ENCODE peak calls at places on chromosomes 11 and 22, in eight cellular contexts. N is body of pancreas, R is uterus, U is HAP-1, Y is colonic mucosa, Z is adrenal gland, B is neural progenitor cell, H is transverse colon. J is an unnamed sample.

GRCh38 chr11:28632338-28632737 is 524.1 kb downstream of the METTL15 start:
- DNase-seq in Z (no peak), H (no peak), Y (no peak), B (no peak), R (no peak), U (no peak), N (no peak), J (no peak)

GRCh38 chr11:70556884-70557741 is 158.8 kb downstream of the CTTN start:
- DNase-seq in N (no peak), B (no peak), U (no peak), Y (peak; percentile 75), R (no peak), Z (no peak), H (peak; percentile 73), J (no peak)

GRCh38 chr22:44519895-44520294 is 21.9 kb upstream of the RTL6 start:
- DNase-seq in Y (no peak), U (no peak), B (no peak), R (no peak), H (no peak), Z (peak; percentile 18), N (no peak), J (no peak)

GRCh38 chr11:133947298-133947905 is 9.4 kb downstream of the IGSF9B start:
- DNase-seq in N (peak; percentile 36), B (peak; percentile 91), R (no peak), Y (no peak), H (no peak), Z (no peak), U (peak; percentile 68), J (peak; percentile 95)

GRCh38 chr22:48867891-48868290 is 959.8 kb downstream of the BRD1 start:
- DNase-seq in R (no peak), N (no peak), Z (no peak), H (no peak), U (no peak), B (peak; percentile 20), Y (no peak), J (no peak)

GRCh38 chr11:2790581-2790925 is 90.8 kb upstream of the KCNQ1OT1 start:
- DNase-seq in N (peak; percentile 4), Y (no peak), B (no peak), R (peak; percentile 9), Z (peak; percentile 41), H (peak; percentile 6), U (no peak), J (peak; percentile 27)

GRCh38 chr22:42990131-42990838 is 24.7 kb downstream of the PACSIN2 start:
- DNase-seq in Z (peak; percentile 88), B (peak; percentile 26), H (peak; percentile 36), N (peak; percentile 61), R (no peak), Y (no peak), U (no peak), J (peak; percentile 71)

GRCh38 chr11:32374261-32374711 is 61.1 kb downstream of the WT1 start:
- DNase-seq in Z (no peak), R (peak; percentile 51), Y (peak; percentile 64), U (peak; percentile 86), B (peak; percentile 67), N (peak; percentile 30), H (peak; percentile 48), J (peak; percentile 91)

GRCh38 chr11:84289381-84289906 is 1003.3 kb upstream of the CCDC90B start:
- DNase-seq in B (no peak), Z (no peak), U (no peak), N (no peak), H (no peak), R (no peak), Y (no peak), J (no peak)

GRCh38 chr22:48052621-48052890 is 1290.1 kb downstream of the TBC1D22A start:
- DNase-seq in U (no peak), H (no peak), B (no peak), N (no peak), R (no peak), Y (no peak), Z (peak; percentile 6), J (peak; percentile 20)

GRCh38 chr11:114296190-114296978 is at the start of gene NNMT:
- DNase-seq in U (no peak), R (peak; percentile 85), H (peak; percentile 31), N (peak; percentile 35), Z (peak; percentile 72), B (no peak), Y (peak; percentile 43), J (peak; percentile 20)

GRCh38 chr11:10379022-10379421 is 74.1 kb downstream of the ADM start:
- DNase-seq in R (no peak), U (peak; percentile 56), H (no peak), Z (no peak), Y (no peak), N (no peak), B (peak; percentile 55), J (peak; percentile 78)

GRCh38 chr22:45717787-45718186 is 46.2 kb downstream of the ATXN10 start:
- DNase-seq in U (no peak), Y (no peak), H (no peak), N (no peak), R (no peak), Z (no peak), B (no peak), J (no peak)

GRCh38 chr11:74069146-74070046 is 60.5 kb upstream of the UCP3 start:
- DNase-seq in R (no peak), H (no peak), Y (no peak), U (no peak), Z (no peak), N (peak; percentile 40), B (no peak), J (no peak)

GRCh38 chr22:27651486-27651885 is 150.1 kb downstream of the MN1 start:
- DNase-seq in R (no peak), N (no peak), Y (no peak), H (no peak), Z (no peak), B (no peak), U (no peak), J (no peak)

GRCh38 chr11:120622189-120622912 is 110.8 kb downstream of the GRIK4 start:
- DNase-seq in U (peak; percentile 25), H (no peak), Y (no peak), N (no peak), R (no peak), Z (peak; percentile 69), B (no peak), J (no peak)

GRCh38 chr22:29695129-29695926 is 24.5 kb upstream of the CABP7 start:
- DNase-seq in U (no peak), R (no peak), Y (no peak), Z (no peak), B (no peak), H (no peak), N (no peak), J (no peak)

GRCh38 chr11:128324531-128325141 is 262.7 kb downstream of the ETS1 start:
- DNase-seq in Z (no peak), R (no peak), B (no peak), N (no peak), Y (no peak), U (no peak), H (peak; percentile 43), J (no peak)

GRCh38 chr11:126268361-126268707 is 361 bp downstream of the SRPRA start:
- DNase-seq in R (no peak), U (no peak), B (peak; percentile 71), Z (no peak), Y (no peak), N (no peak), H (no peak), J (no peak)
- H3K36me3 ChIP-seq in R (no peaks in the 10 kb centered on the region), U (peaks cover 53% of the 10 kb centered on the region), B (peaks cover 9% of the 10 kb centered on the region), Z (peaks cover 42% of the 10 kb centered on the region), Y (peaks cover 17% of the 10 kb centered on the region), N (peaks cover 26% of the 10 kb centered on the region), H (peaks cover 29% of the 10 kb centered on the region), J (peaks cover 51% of the 10 kb centered on the region)

GRCh38 chr11:102309621-102310541 is 7.4 kb upstream of the BIRC3 start:
- DNase-seq in H (no peak), Z (no peak), B (peak; percentile 35), U (peak; percentile 44), R (no peak), N (no peak), Y (no peak), J (peak; percentile 84)

GRCh38 chr11:102306817-102307814 is 10.2 kb upstream of the BIRC3 start:
- DNase-seq in B (no peak), Y (no peak), N (no peak), H (no peak), Z (no peak), U (no peak), R (no peak), J (no peak)

GRCh38 chr11:102304686-102305085 is 12.6 kb upstream of the BIRC3 start:
- DNase-seq in U (no peak), H (no peak), R (no peak), Y (no peak), Z (no peak), B (no peak), N (no peak), J (no peak)

GRCh38 chr11:102305352-102306047 is 11.8 kb upstream of the BIRC3 start:
- DNase-seq in R (no peak), N (no peak), B (no peak), U (no peak), Y (no peak), H (no peak), Z (no peak), J (no peak)

DNA sequence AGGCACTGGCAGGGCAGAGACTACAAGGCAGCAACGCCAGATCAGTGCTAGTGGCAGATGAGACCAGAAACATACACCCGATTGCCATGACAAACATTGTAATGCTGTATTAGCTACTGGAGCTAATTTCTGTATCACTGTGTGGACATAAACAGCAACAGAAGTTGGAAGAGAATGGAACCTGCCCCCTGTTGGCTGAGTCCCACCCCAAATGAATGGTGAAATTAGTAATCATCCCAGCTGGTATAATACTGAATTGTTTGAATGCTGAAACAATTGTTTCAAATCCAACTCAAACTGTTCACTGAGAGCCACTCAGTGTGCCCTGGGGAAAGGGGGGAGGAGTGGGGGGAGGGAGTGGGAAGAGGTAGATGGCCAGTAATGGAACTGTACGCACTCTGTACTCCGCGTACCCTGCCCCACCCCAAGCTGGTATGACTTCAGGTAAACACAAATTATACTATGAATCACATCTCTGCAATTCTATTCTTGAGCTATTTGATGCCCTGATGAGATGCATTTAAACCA is 11.2 kb upstream of the BIRC3 start:
- DNase-seq in B (no peak), R (no peak), Y (peak; percentile 76), U (no peak), Z (no peak), N (peak; percentile 32), H (peak; percentile 83), J (no peak)
- H3K4me1 ChIP-seq in B (no peaks in the 10 kb centered on the region), R (peaks cover 3% of the 10 kb centered on the region), Y (no peaks in the 10 kb centered on the region), U (no peaks in the 10 kb centered on the region), Z (peaks cover 5% of the 10 kb centered on the region), N (no peaks in the 10 kb centered on the region), H (peaks cover 16% of the 10 kb centered on the region), J (peaks cover 8% of the 10 kb centered on the region)

GRCh38 chr11:1570531-1570895 is 1.6 kb downstream of the DUSP8 start:
- DNase-seq in H (no peak), R (no peak), U (no peak), Y (peak; percentile 19), B (no peak), N (no peak), Z (peak; percentile 53), J (peak; percentile 51)
- H3K4me3 ChIP-seq in H (peak overlapping the region; percentile 60), R (peak overlapping the region; percentile 38), U (no peak overlapping the region), Y (peak overlapping the region; percentile 58), B (no peak overlapping the region), N (no peak overlapping the region), Z (no peak overlapping the region), J (no peak overlapping the region)

GRCh38 chr11:110852925-110853324 is 140.7 kb upstream of the ARHGAP20 start:
- DNase-seq in Y (no peak), R (no peak), U (no peak), N (no peak), B (no peak), Z (no peak), H (no peak), J (no peak)
- H3K36me3 ChIP-seq in Y (no peaks in the 10 kb centered on the region), R (no peaks in the 10 kb centered on the region), U (no peaks in the 10 kb centered on the region), N (no peaks in the 10 kb centered on the region), B (no peaks in the 10 kb centered on the region), Z (no peaks in the 10 kb centered on the region), H (no peaks in the 10 kb centered on the region), J (no peaks in the 10 kb centered on the region)